ENCODE peak calls at places on chromosomes 6 and 20, in nine cellular contexts. D, O, W, X, N, S, G, R and Z are unnamed samples.

GRCh38 chr6:227074-227782 is 65.1 kb upstream of the DUSP22 start:
- DNase-seq in R (no peak), W (no peak), N (no peak), G (no peak), D (peak; percentile 8), X (no peak), O (no peak), S (no peak), Z (no peak)

GRCh38 chr20:44001667-44002596 is 87.3 kb downstream of the TOX2 start:
- DNase-seq in W (no peak), S (no peak), D (no peak), N (no peak), R (no peak), O (no peak), X (no peak), G (no peak), Z (no peak)

GRCh38 chr20:32521780-32522524 is 63.2 kb downstream of the NOL4L start:
- DNase-seq in N (peak; percentile 64), G (no peak), O (peak; percentile 56), R (peak; percentile 67), W (no peak), D (peak; percentile 41), X (peak; percentile 73), S (peak; percentile 41), Z (no peak)

GRCh38 chr20:63876489-63877036 is 11.5 kb downstream of the TPD52L2 start:
- DNase-seq in N (no peak), X (no peak), G (no peak), S (no peak), O (no peak), R (no peak), W (no peak), D (no peak), Z (no peak)

GRCh38 chr6:75222261-75222660 is 16.4 kb upstream of the COL12A1 start:
- DNase-seq in S (no peak), O (no peak), W (no peak), X (no peak), D (no peak), N (no peak), G (no peak), R (no peak), Z (no peak)

GRCh38 chr6:54014440-54014839 is 96.8 kb upstream of the MLIP start:
- DNase-seq in G (no peak), R (no peak), D (no peak), S (no peak), X (no peak), O (no peak), N (no peak), W (no peak), Z (no peak)

GRCh38 chr20:4449977-4450715 is 271.6 kb upstream of the PRND start:
- DNase-seq in N (no peak), O (peak; percentile 19), X (peak; percentile 78), D (peak; percentile 65), S (no peak), W (no peak), G (no peak), R (no peak), Z (no peak)

GRCh38 chr6:14922306-14922705 is 323.6 kb upstream of the JARID2 start:
- DNase-seq in R (no peak), G (no peak), D (no peak), W (peak; percentile 31), O (no peak), X (no peak), S (no peak), N (no peak), Z (no peak)

GRCh38 chr6:27159725-27160124 is 87.8 kb upstream of the PRSS16 start:
- DNase-seq in D (no peak), O (no peak), W (no peak), S (no peak), N (no peak), G (no peak), R (no peak), X (no peak), Z (no peak)

GRCh38 chr6:72616406-72617015 is 5.4 kb upstream of the KCNQ5 start:
- DNase-seq in D (no peak), G (no peak), R (no peak), S (no peak), X (peak; percentile 58), O (no peak), N (no peak), W (no peak), Z (no peak)

GRCh38 chr6:14339711-14340590 is 222.4 kb downstream of the CD83 start:
- DNase-seq in G (no peak), O (no peak), W (no peak), S (no peak), X (no peak), R (no peak), D (no peak), N (no peak), Z (no peak)

GRCh38 chr20:17189976-17190710 is 36.7 kb upstream of the PCSK2 start:
- DNase-seq in S (no peak), O (no peak), G (no peak), D (no peak), W (no peak), X (no peak), N (no peak), R (no peak), Z (no peak)

GRCh38 chr20:43584448-43585138 is 6.1 kb upstream of the IFT52 start:
- DNase-seq in X (no peak), S (peak; percentile 76), O (no peak), R (no peak), D (peak; percentile 59), G (no peak), N (no peak), W (no peak), Z (no peak)

GRCh38 chr6:113690255-113690956 is 166.7 kb upstream of the MARCKS start:
- DNase-seq in G (no peak), O (no peak), W (no peak), S (peak; percentile 86), D (peak; percentile 90), X (no peak), N (no peak), R (no peak), Z (peak; percentile 92)

GRCh38 chr6:146781836-146782235 is 183.1 kb downstream of the ADGB start:
- DNase-seq in S (no peak), D (no peak), G (no peak), O (no peak), N (no peak), W (no peak), R (no peak), X (no peak), Z (no peak)

GRCh38 chr6:2244261-2245102 is 923 bp downstream of the GMDS start:
- DNase-seq in X (no peak), O (no peak), D (no peak), G (no peak), S (peak; percentile 37), W (no peak), R (no peak), N (no peak), Z (no peak)

DNA sequence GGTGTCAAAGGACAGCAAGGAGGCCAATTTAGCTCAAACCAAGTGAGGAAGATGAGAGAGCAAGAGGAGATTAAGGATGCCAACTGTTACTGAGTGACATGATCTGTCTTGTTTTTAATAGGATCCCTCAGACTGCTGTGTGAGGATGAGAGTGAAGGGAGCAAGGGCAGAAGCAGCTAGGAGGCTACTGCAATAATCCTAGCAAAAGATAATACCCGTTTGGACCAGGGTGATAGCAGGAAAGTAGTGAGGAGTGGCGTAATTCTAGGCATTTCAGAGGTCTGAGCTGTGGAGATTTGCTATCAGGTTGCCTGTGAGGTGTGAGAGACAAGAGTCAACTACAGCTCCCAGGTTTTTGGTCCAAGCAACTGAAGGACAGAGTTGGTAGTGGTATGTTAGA is 14.7 kb downstream of the UBE2V1 start:
- DNase-seq in S (no peak), N (no peak), D (no peak), G (no peak), O (no peak), W (no peak), X (no peak), R (no peak), Z (no peak)
- H3K27ac ChIP-seq in S (no peak overlapping the region), N (no peak overlapping the region), D (no peak overlapping the region), G (no peak overlapping the region), O (no peak overlapping the region), W (no peak overlapping the region), X (peak overlapping the region; percentile 10), R (no peak overlapping the region), Z (peak overlapping the region; percentile 44)

DNA sequence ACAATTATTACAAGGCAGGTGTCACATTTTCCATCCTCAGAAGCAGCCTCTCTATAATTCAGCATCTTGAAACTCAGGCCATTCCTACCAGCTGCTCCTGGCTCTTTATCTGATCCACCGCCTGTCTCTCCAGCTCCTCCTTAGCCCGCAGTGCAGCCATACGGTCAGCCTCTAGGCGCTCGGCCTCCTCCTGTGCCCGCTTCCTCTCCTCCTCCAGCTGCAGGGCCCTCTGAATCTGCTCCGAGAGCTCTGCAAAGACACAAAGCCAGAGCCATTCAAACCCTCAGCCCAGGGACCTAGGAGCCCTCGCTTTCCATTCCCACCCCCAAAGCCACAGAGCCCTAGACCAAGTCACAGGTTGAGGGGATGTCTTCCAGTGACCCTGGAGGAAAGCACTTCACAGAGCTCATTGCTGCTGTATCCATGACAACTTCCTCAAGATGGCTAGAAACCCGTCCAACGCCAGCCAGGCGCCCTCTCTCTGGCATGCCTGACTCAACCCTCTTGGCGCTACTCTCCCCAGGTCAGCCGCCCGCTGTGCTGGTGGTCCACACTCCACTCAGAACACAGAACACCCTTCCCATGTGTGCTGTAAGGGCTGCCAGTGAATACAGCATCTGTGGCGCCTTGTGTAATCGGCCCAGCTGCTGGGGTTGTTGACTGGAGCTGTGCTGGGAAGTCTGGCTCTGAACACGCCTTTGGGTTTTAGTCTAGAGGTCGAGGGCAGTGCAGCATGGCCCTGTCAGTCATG is 49.3 kb downstream of the EZR start:
- DNase-seq in N (no peak), S (no peak), R (no peak), D (no peak), G (no peak), X (no peak), O (no peak), W (peak; percentile 16), Z (no peak)
- H3K27ac ChIP-seq in N (no peak overlapping the region), S (peak overlapping the region; percentile 86), R (no peak overlapping the region), D (no peak overlapping the region), G (no peak overlapping the region), X (no peak overlapping the region), O (no peak overlapping the region), W (peak overlapping the region; percentile 30), Z (peak overlapping the region; percentile 92)

GRCh38 chr6:33192671-33193602 is 670 bp upstream of the COL11A2 start:
- DNase-seq in S (no peak), G (no peak), R (no peak), D (no peak), N (peak; percentile 46), W (peak; percentile 52), O (no peak), X (no peak), Z (no peak)
- H3K27ac ChIP-seq in S (no peak overlapping the region), G (peak overlapping the region; percentile 15), R (peak overlapping the region; percentile 49), D (no peak overlapping the region), N (no peak overlapping the region), W (peak overlapping the region; percentile 94), O (no peak overlapping the region), X (no peak overlapping the region), Z (no peak overlapping the region)

GRCh38 chr6:46719099-46719498 is 16.1 kb downstream of the PLA2G7 start:
- DNase-seq in G (no peak), R (no peak), X (no peak), S (peak; percentile 74), D (peak; percentile 61), O (no peak), N (no peak), W (no peak), Z (peak; percentile 92)

DNA sequence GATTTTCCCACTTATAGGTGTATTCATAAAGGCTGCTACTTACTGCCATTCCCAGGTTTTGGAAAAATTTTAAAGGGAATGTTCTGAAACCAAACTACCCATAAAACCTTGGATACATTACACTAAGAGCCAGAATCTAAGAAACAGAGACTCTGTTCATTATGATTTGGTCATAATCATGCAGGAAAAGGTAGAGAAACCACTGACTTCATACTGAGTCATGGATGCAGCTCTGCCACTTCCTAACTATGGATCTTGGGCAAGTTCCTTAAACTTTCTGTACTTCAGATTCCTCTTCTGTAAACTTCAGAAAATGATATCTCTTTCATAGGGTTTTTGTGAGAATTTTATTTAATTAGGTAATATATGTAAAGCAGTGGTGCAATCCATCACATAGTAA is 20.1 kb downstream of the PLA2G7 start:
- DNase-seq in S (no peak), R (no peak), W (no peak), X (no peak), G (no peak), D (no peak), O (no peak), N (no peak), Z (peak; percentile 37)
- H3K27ac ChIP-seq in S (no peak overlapping the region), R (no peak overlapping the region), W (no peak overlapping the region), X (no peak overlapping the region), G (no peak overlapping the region), D (no peak overlapping the region), O (no peak overlapping the region), N (no peak overlapping the region), Z (peak overlapping the region; percentile 35)